ENCODE peak calls at places on chromosomes 16 and 17, in eight cellular contexts. G is HAP-1, H is skeletal muscle cell, M is left lung, B is cardiac septum, C is posterior vena cava, X is small intestine, Q is pons. D is an unnamed sample.

GRCh38 chr17:79777166-79777843 is 643 bp upstream of the CBX2 start:
- DNase-seq in G (peak; percentile 86), H (no peak), M (peak; percentile 87), B (no peak), C (no peak), X (no peak), Q (peak; percentile 34), D (peak; percentile 46)

GRCh38 chr16:85724936-85725335 is 26.0 kb downstream of the C16orf74 start:
- DNase-seq in G (no peak), H (no peak), M (no peak), B (no peak), C (no peak), X (no peak), Q (no peak), D (no peak)

GRCh38 chr17:70338946-70339354 is 169.6 kb downstream of the KCNJ2 start:
- DNase-seq in G (no peak), H (no peak), M (no peak), B (no peak), C (no peak), X (no peak), Q (no peak), D (no peak)

GRCh38 chr17:75440738-75441448 is 15.5 kb upstream of the TMEM94 start:
- DNase-seq in G (no peak), H (no peak), M (no peak), B (no peak), C (peak; percentile 43), X (no peak), Q (no peak), D (no peak)

GRCh38 chr16:9061358-9061813 is 30.1 kb upstream of the HAPSTR1 start:
- DNase-seq in G (no peak), H (no peak), M (no peak), B (no peak), C (no peak), X (no peak), Q (peak; percentile 20), D (no peak)

GRCh38 chr17:71703701-71704100 is 417.1 kb upstream of the SOX9 start:
- DNase-seq in G (no peak), H (no peak), M (no peak), B (no peak), C (no peak), X (no peak), Q (no peak), D (no peak)

GRCh38 chr17:82302991-82303943 is 14.1 kb downstream of the CD7 start:
- DNase-seq in G (no peak), H (no peak), M (peak; percentile 75), B (no peak), C (no peak), X (peak; percentile 51), Q (no peak), D (no peak)

GRCh38 chr16:15492091-15492740 is 57.8 kb downstream of the BMERB1 start:
- DNase-seq in G (no peak), H (no peak), M (no peak), B (no peak), C (no peak), X (peak; percentile 49), Q (no peak), D (no peak)

GRCh38 chr16:89413811-89414585 is 76.4 kb downstream of the ANKRD11 start:
- DNase-seq in G (no peak), H (no peak), M (no peak), B (no peak), C (peak; percentile 71), X (no peak), Q (no peak), D (no peak)

GRCh38 chr16:2795714-2796143 is 2.5 kb upstream of the PRSS41 start:
- DNase-seq in G (no peak), H (no peak), M (no peak), B (no peak), C (peak; percentile 7), X (peak; percentile 20), Q (no peak), D (no peak)

GRCh38 chr16:11484691-11485258 is 101.9 kb downstream of the LITAF start:
- DNase-seq in G (no peak), H (no peak), M (no peak), B (no peak), C (peak; percentile 62), X (no peak), Q (no peak), D (no peak)

GRCh38 chr16:19835989-19836421 is 48.6 kb downstream of the GPRC5B start:
- DNase-seq in G (no peak), H (peak; percentile 8), M (no peak), B (no peak), C (no peak), X (no peak), Q (no peak), D (no peak)

GRCh38 chr17:75404223-75404738 is 1.2 kb downstream of the GRB2 start:
- DNase-seq in G (peak; percentile 85), H (peak; percentile 45), M (no peak), B (no peak), C (no peak), X (peak; percentile 82), Q (peak; percentile 88), D (peak; percentile 83)

GRCh38 chr17:13626703-13627102 is 25.0 kb upstream of the HS3ST3A1 start:
- DNase-seq in G (no peak), H (peak; percentile 68), M (no peak), B (no peak), C (no peak), X (no peak), Q (no peak), D (no peak)

GRCh38 chr17:50642722-50643656 is 8.3 kb downstream of the ABCC3 start:
- DNase-seq in G (no peak), H (no peak), M (peak; percentile 56), B (no peak), C (no peak), X (no peak), Q (no peak), D (peak; percentile 71)

GRCh38 chr17:59652119-59652518 is 32.4 kb downstream of the CLTC start:
- DNase-seq in G (no peak), H (peak; percentile 30), M (no peak), B (no peak), C (no peak), X (no peak), Q (no peak), D (no peak)

GRCh38 chr16:86066755-86067154 is 167.8 kb downstream of the IRF8 start:
- DNase-seq in G (no peak), H (no peak), M (peak; percentile 31), B (no peak), C (peak; percentile 36), X (no peak), Q (no peak), D (no peak)

GRCh38 chr16:87297918-87298631 is 19.1 kb downstream of the C16orf95 start:
- DNase-seq in G (peak; percentile 73), H (no peak), M (no peak), B (peak; percentile 75), C (peak; percentile 79), X (peak; percentile 17), Q (no peak), D (peak; percentile 54)

GRCh38 chr16:55019419-55020131 is 88.9 kb downstream of the IRX5 start:
- DNase-seq in G (no peak), H (no peak), M (no peak), B (no peak), C (peak; percentile 18), X (no peak), Q (no peak), D (no peak)

GRCh38 chr16:67000384-67001158 is 12.2 kb downstream of the CES4A start:
- DNase-seq in G (peak; percentile 72), H (no peak), M (peak; percentile 88), B (peak; percentile 80), C (no peak), X (peak; percentile 56), Q (peak; percentile 42), D (no peak)

GRCh38 chr17:36728030-36728991 is 126.9 kb downstream of the MRM1 start:
- DNase-seq in G (peak; percentile 79), H (no peak), M (no peak), B (no peak), C (no peak), X (no peak), Q (no peak), D (no peak)

GRCh38 chr16:19219836-19220235 is 51.8 kb downstream of the SYT17 start:
- DNase-seq in G (no peak), H (no peak), M (no peak), B (no peak), C (no peak), X (no peak), Q (no peak), D (no peak)

GRCh38 chr17:13560935-13561334 is 40.8 kb downstream of the HS3ST3A1 start:
- DNase-seq in G (no peak), H (no peak), M (no peak), B (no peak), C (no peak), X (no peak), Q (no peak), D (no peak)

GRCh38 chr17:70074991-70075390 is at the start of gene KCNJ16:
- DNase-seq in G (no peak), H (no peak), M (no peak), B (no peak), C (no peak), X (peak; percentile 92), Q (no peak), D (no peak)

GRCh38 chr16:77775911-77776909 is 12.2 kb upstream of the VAT1L start:
- DNase-seq in G (no peak), H (no peak), M (no peak), B (no peak), C (no peak), X (no peak), Q (no peak), D (peak; percentile 39)

GRCh38 chr16:1263591-1264216 is 7.8 kb downstream of the TPSD1 start:
- DNase-seq in G (no peak), H (no peak), M (no peak), B (no peak), C (no peak), X (no peak), Q (no peak), D (no peak)